ENCODE peak calls at places on chromosomes 12 and 14, in seven cellular contexts. W is RWPE1, A is GM04504, V is T-helper 22 cell, D is LHCN-M2, T is GM23338, H is neuronal stem cell. L is an unnamed sample.

GRCh38 chr14:30291216-30291615 is 267.7 kb upstream of the G2E3 start:
- DNase-seq in W (peak), A (peak), V (no peak), D (peak), T (no peak), H (no peak), L (peak)

GRCh38 chr12:75650989-75651695 is 139.7 kb upstream of the KRR1 start:
- DNase-seq in W (peak), A (no peak), V (no peak), D (no peak), T (no peak), H (no peak), L (no peak)

GRCh38 chr12:93720559-93720958 is 43.4 kb downstream of the CRADD start:
- DNase-seq in W (no peak), A (no peak), V (no peak), D (no peak), T (no peak), H (no peak), L (no peak)

GRCh38 chr12:94175763-94176660 is 27.6 kb downstream of the PLXNC1 start:
- DNase-seq in W (no peak), A (no peak), V (no peak), D (no peak), T (no peak), H (no peak), L (no peak)

GRCh38 chr14:32623300-32624093 is 294.4 kb downstream of the AKAP6 start:
- DNase-seq in W (no peak), A (peak), V (no peak), D (peak), T (no peak), H (no peak), L (peak)

GRCh38 chr14:85316701-85317100 is 213.2 kb upstream of the FLRT2 start:
- DNase-seq in W (no peak), A (no peak), V (no peak), D (peak), T (no peak), H (no peak), L (no peak)

GRCh38 chr12:63844391-63845341 is at the start of gene SRGAP1:
- DNase-seq in W (peak), A (no peak), V (no peak), D (peak), T (peak), H (peak), L (peak)

GRCh38 chr14:93719234-93719633 is 69.1 kb downstream of the PRIMA1 start:
- DNase-seq in W (no peak), A (no peak), V (no peak), D (no peak), T (no peak), H (no peak), L (no peak)

GRCh38 chr12:51980051-51980808 is 26.5 kb upstream of the TAMALIN start:
- DNase-seq in W (peak), A (peak), V (peak), D (peak), T (peak), H (peak), L (peak)

GRCh38 chr12:14416658-14417057 is 51.2 kb downstream of the ATF7IP start:
- DNase-seq in W (peak), A (no peak), V (no peak), D (peak), T (peak), H (peak), L (no peak)

GRCh38 chr12:14283489-14284144 is 81.9 kb upstream of the ATF7IP start:
- DNase-seq in W (no peak), A (no peak), V (no peak), D (no peak), T (peak), H (no peak), L (no peak)

GRCh38 chr12:77575376-77575775 is 255.3 kb upstream of the NAV3 start:
- DNase-seq in W (no peak), A (no peak), V (no peak), D (peak), T (no peak), H (no peak), L (no peak)